ENCODE peak calls at places on chromosomes 7 and 10, in nine cellular contexts. W is BJ, O is activated B cell treated with CpG ODN at 0.5 μM for 24 hours, H is endothelial cell of umbilical vein, Y is fibroblast of mammary gland, U is chondrocyte, G is HFF-Myc, C is right lobe of liver, M is Panc1. F is an unnamed sample.

GRCh38 chr10:86899670-86900276 is 57.6 kb downstream of the MMRN2 start:
- DNase-seq in W (no peak), O (no peak), H (peak), Y (peak), U (no peak), G (peak), C (peak), M (peak), F (peak)

GRCh38 chr10:29804025-29804852 is 169.5 kb upstream of the SVIL start:
- DNase-seq in W (peak), O (no peak), H (peak), Y (peak), U (no peak), G (peak), C (no peak), M (peak), F (no peak)

GRCh38 chr10:29409241-29410051 is 120.6 kb downstream of the LYZL1 start:
- DNase-seq in W (no peak), O (peak), H (peak), Y (peak), U (no peak), G (no peak), C (peak), M (peak), F (peak)

GRCh38 chr7:134031835-134032617 is 95.1 kb upstream of the LRGUK start:
- DNase-seq in W (no peak), O (no peak), H (no peak), Y (peak), U (no peak), G (no peak), C (no peak), M (no peak), F (peak)

GRCh38 chr7:12557282-12557681 is 13.2 kb upstream of the SCIN start:
- DNase-seq in W (no peak), O (no peak), H (no peak), Y (no peak), U (no peak), G (peak), C (no peak), M (no peak), F (no peak)

GRCh38 chr7:55308186-55308929 is 56.8 kb upstream of the LANCL2 start:
- DNase-seq in W (peak), O (no peak), H (no peak), Y (peak), U (no peak), G (no peak), C (no peak), M (no peak), F (no peak)

GRCh38 chr10:130128922-130129321 is 7.3 kb upstream of the GLRX3 start:
- DNase-seq in W (no peak), O (no peak), H (no peak), Y (no peak), U (no peak), G (no peak), C (no peak), M (no peak), F (no peak)

GRCh38 chr10:132756591-132756990 is 29.4 kb downstream of the NKX6-2 start:
- DNase-seq in W (no peak), O (no peak), H (no peak), Y (no peak), U (no peak), G (no peak), C (no peak), M (no peak), F (no peak)

GRCh38 chr10:79203014-79203675 is 134.4 kb downstream of the ZMIZ1 start:
- DNase-seq in W (no peak), O (no peak), H (no peak), Y (no peak), U (peak), G (no peak), C (no peak), M (no peak), F (no peak)

GRCh38 chr7:133310232-133310852 is 57.5 kb downstream of the EXOC4 start:
- DNase-seq in W (no peak), O (no peak), H (peak), Y (no peak), U (no peak), G (no peak), C (no peak), M (no peak), F (peak)

GRCh38 chr7:3928727-3929515 is 627.9 kb downstream of the SDK1 start:
- DNase-seq in W (no peak), O (no peak), H (no peak), Y (no peak), U (no peak), G (no peak), C (no peak), M (no peak), F (no peak)

GRCh38 chr10:3220853-3221252 is 48.3 kb upstream of the PITRM1 start:
- DNase-seq in W (no peak), O (no peak), H (no peak), Y (peak), U (no peak), G (no peak), C (no peak), M (no peak), F (no peak)

GRCh38 chr7:120272896-120273475 is at the start of gene KCND2:
- DNase-seq in W (no peak), O (no peak), H (no peak), Y (peak), U (no peak), G (no peak), C (no peak), M (no peak), F (peak)

GRCh38 chr7:155410436-155410835 is 47.5 kb upstream of the EN2 start:
- DNase-seq in W (no peak), O (no peak), H (no peak), Y (no peak), U (no peak), G (no peak), C (no peak), M (no peak), F (no peak)

GRCh38 chr7:44858161-44858560 is 10.3 kb upstream of the H2AZ2 start:
- DNase-seq in W (no peak), O (no peak), H (no peak), Y (no peak), U (no peak), G (no peak), C (no peak), M (no peak), F (no peak)

GRCh38 chr10:60230892-60231291 is 158.8 kb downstream of the ANK3 start:
- DNase-seq in W (no peak), O (no peak), H (no peak), Y (peak), U (no peak), G (no peak), C (no peak), M (no peak), F (no peak)

GRCh38 chr10:95327367-95327766 is 36.6 kb upstream of the PDLIM1 start:
- DNase-seq in W (no peak), O (no peak), H (no peak), Y (peak), U (no peak), G (peak), C (peak), M (no peak), F (peak)

GRCh38 chr7:78702770-78703169 is 750.7 kb downstream of the MAGI2 start:
- DNase-seq in W (peak), O (no peak), H (no peak), Y (peak), U (no peak), G (peak), C (no peak), M (peak), F (no peak)

DNA sequence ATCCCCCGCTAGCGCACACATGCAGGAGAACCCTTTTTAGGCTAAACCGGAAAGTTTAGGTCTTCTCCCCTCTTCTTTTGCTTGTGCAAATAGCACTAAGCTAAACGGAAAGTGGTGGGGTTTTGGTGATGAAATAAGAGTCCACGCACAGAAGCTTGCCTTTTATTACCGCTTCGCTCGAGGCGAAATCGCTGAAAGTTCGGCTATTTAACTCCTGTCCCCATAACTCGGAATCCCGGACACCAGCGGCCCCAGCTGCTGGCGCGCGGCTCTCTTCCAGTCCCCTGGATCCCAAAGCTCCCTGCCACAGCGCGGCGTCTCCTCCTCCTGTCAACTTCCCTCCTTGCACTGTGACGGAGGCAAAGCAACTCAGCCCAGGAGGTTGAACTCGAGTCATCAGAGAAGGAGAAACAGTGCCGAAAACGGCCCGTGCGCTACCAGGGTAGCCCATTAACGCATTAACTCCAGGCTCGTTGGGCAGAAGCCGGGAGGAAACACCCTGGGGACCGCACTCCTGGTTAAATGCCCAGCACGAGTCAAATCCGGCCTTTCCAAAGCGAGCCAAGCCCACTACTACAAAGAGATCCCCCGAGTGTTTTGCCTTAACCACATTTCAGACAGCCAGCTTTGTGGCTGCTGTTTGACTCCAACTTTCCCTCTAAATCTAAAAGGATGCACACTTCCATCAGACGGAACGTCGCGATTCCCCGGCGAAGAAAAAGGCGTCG is 1.3 kb downstream of the SEMA3D start:
- DNase-seq in W (no peak), O (peak), H (peak), Y (peak), U (peak), G (peak), C (peak), M (no peak), F (peak)
- TF ChIP-seq CTCF in W (peak), O (no peak), H (no peak), Y (peak), U (peak), G (peak), C (no peak), M (no peak), F (peak)

GRCh38 chr10:116470768-116471415 is 43.2 kb downstream of the PNLIPRP3 start:
- DNase-seq in W (no peak), O (no peak), H (no peak), Y (no peak), U (no peak), G (peak), C (peak), M (no peak), F (no peak)
- TF ChIP-seq CTCF in W (no peak), O (no peak), H (no peak), Y (peak), U (peak), G (peak), C (peak), M (peak), F (no peak)

DNA sequence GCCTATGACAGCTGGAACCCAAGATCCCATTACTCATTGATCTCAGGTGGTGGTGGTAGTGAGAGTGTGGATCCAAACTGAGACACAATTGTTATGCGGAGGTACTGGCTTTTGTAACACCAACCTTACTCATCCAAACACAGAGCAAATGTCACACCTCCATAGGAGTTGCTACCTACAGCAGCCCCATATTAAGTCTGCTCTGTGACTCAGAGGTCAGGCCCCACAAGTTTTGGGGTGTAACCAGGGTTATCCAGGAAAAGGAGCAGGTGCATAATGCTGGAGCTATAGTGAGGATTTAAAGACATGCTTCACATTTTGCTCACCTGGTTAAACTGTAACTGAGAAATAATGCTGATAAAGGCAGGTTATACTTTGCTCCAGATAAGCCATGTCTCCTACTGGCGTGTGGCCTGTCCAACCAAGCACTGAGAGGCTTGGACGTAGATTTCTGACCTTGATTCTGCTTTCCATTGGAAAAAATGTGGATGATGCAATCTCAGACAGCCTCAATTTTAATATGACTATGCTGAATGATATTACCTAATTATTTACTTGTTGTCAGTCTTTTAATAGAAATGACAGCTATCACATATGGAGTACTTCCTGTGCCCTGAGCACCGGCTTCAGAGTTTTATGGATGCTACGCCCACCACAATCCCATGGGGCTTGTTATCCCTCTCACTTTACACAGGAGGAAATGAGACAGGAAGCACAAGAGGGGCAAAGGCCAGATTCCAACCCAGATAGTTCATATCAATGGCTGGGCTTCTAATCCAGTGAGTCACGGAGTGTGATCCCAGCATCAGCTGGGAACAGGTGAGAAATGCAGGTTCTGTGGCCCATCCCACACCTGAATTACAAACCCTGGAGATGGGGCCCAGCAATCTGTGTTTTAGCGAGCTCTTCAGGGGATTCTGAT is 181.3 kb downstream of the CHN2 start:
- DNase-seq in W (no peak), O (no peak), H (no peak), Y (peak), U (no peak), G (peak), C (peak), M (no peak), F (no peak)
- TF ChIP-seq CTCF in W (no peak), O (no peak), H (no peak), Y (no peak), U (no peak), G (no peak), C (no peak), M (no peak), F (no peak)

GRCh38 chr10:119364941-119365340 is 157.6 kb downstream of the GRK5 start:
- DNase-seq in W (no peak), O (no peak), H (no peak), Y (peak), U (no peak), G (no peak), C (no peak), M (no peak), F (no peak)
- TF ChIP-seq CTCF in W (peak), O (no peak), H (no peak), Y (peak), U (peak), G (peak), C (no peak), M (no peak), F (no peak)

DNA sequence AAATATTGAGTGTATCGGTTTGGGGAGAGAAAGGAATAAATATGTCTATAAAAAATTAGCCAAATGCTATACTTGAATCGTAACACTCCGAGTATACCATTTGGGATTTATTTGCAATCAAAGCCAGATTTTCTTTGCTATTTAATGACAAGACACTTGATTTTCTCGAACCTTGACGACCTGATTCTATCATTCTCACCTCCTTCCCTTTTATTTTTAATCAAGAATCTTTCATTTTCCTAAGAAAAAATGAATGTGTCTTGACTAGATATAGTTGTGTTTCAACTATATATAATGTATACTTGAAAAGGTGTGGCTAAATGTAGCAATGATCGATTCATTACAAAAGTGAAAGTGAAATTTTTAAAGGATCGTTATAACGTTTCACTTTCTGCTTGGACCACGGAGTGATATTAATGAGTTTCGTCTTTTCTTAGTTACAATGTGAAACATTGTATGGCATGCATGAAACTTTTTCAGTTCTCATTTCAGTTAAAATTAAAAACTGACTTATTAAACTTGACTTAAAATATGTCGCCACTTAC is 562 bp downstream of the NUB1 start:
- DNase-seq in W (no peak), O (no peak), H (no peak), Y (peak), U (no peak), G (no peak), C (no peak), M (no peak), F (no peak)
- TF ChIP-seq CTCF in W (no peak), O (no peak), H (no peak), Y (no peak), U (no peak), G (no peak), C (no peak), M (no peak), F (no peak)

GRCh38 chr10:114649217-114649906 is 8.7 kb downstream of the ABLIM1 start:
- DNase-seq in W (no peak), O (no peak), H (peak), Y (no peak), U (no peak), G (no peak), C (no peak), M (no peak), F (no peak)
- TF ChIP-seq CTCF in W (no peak), O (no peak), H (no peak), Y (no peak), U (no peak), G (no peak), C (no peak), M (no peak), F (no peak)

GRCh38 chr10:43221419-43222293 is 45.2 kb downstream of the RASGEF1A start:
- DNase-seq in W (no peak), O (no peak), H (no peak), Y (no peak), U (peak), G (no peak), C (peak), M (no peak), F (peak)
- TF ChIP-seq CTCF in W (peak), O (no peak), H (peak), Y (peak), U (peak), G (peak), C (no peak), M (no peak), F (peak)